ENCODE peak calls at places on chromosomes 13 and 19, in four cellular contexts. R, S, X and U are unnamed samples.

GRCh38 chr19:51493776-51494175 is 7.8 kb downstream of the SIGLEC12 start:
- DNase-seq in R (no peak), S (no peak), X (no peak), U (no peak)

GRCh38 chr13:113562866-113563265 is 21.7 kb upstream of the TFDP1 start:
- DNase-seq in R (no peak), S (no peak), X (no peak), U (no peak)

GRCh38 chr13:91533354-91533753 is 134.9 kb downstream of the GPC5 start:
- DNase-seq in R (no peak), S (no peak), X (no peak), U (no peak)

GRCh38 chr13:48401480-48401879 is 11.4 kb downstream of the LPAR6 start:
- DNase-seq in R (no peak), S (no peak), X (no peak), U (no peak)

GRCh38 chr13:30172593-30173300 is 134.6 kb downstream of the KATNAL1 start:
- DNase-seq in R (no peak), S (no peak), X (no peak), U (no peak)

GRCh38 chr19:42512130-42512636 is 16.1 kb downstream of the CEACAM1 start:
- DNase-seq in R (no peak), S (peak; percentile 41), X (no peak), U (no peak)

GRCh38 chr19:7288977-7289376 is 5.2 kb downstream of the INSR start:
- DNase-seq in R (no peak), S (no peak), X (no peak), U (no peak)

GRCh38 chr13:70668293-70668692 is 560.0 kb upstream of the KLHL1 start:
- DNase-seq in R (peak; percentile 66), S (no peak), X (no peak), U (peak; percentile 79)

GRCh38 chr19:49594157-49595005 is 3.4 kb downstream of the PRR12 start:
- DNase-seq in R (no peak), S (no peak), X (no peak), U (no peak)

GRCh38 chr19:43582495-43582894 is 6.9 kb downstream of the PINLYP start:
- DNase-seq in R (no peak), S (no peak), X (no peak), U (no peak)

GRCh38 chr13:112132142-112132541 is 65.2 kb downstream of the SOX1 start:
- DNase-seq in R (no peak), S (no peak), X (no peak), U (no peak)

GRCh38 chr13:110716235-110716505 is 2.7 kb downstream of the ING1 start:
- DNase-seq in R (no peak), S (no peak), X (no peak), U (peak; percentile 69)

GRCh38 chr13:103568314-103568713 is 502.1 kb upstream of the SLC10A2 start:
- DNase-seq in R (no peak), S (no peak), X (no peak), U (no peak)

GRCh38 chr19:40523322-40524047 is 53.2 kb upstream of the SHKBP1 start:
- DNase-seq in R (peak; percentile 90), S (peak; percentile 87), X (peak; percentile 44), U (peak; percentile 89)

GRCh38 chr13:111211789-111212516 is 96.8 kb downstream of the ARHGEF7 start:
- DNase-seq in R (peak; percentile 52), S (no peak), X (peak; percentile 33), U (peak; percentile 96)

GRCh38 chr19:336067-336614 is 8.5 kb downstream of the MIER2 start:
- DNase-seq in R (no peak), S (no peak), X (no peak), U (no peak)

GRCh38 chr19:49690656-49691242 is at the start of gene CPT1C:
- DNase-seq in R (peak; percentile 93), S (peak; percentile 94), X (peak; percentile 79), U (peak; percentile 93)

GRCh38 chr13:112587359-112587766 is 590 bp downstream of the TUBGCP3 start:
- DNase-seq in R (peak; percentile 63), S (peak; percentile 83), X (peak; percentile 86), U (peak; percentile 81)

DNA sequence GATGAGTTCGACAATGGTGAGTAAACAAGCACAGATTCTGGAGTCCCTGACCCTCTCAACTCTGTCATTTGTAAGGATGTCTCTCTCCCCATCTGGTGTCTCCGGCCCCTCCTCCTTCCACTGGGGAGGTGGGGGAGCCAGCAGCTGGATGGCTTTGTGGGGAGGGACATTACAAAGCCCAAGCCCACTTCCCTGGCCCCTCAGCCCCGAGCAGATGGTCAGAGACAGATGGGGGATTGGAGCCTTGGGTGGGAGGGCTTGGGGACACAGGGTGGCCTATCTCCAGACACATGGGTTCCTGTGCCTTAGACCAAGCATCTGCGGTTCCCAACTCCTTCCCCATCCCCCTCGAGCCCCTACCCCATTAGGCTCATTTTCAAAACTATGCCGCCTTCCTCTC is 2.5 kb downstream of the TIMM50 start:
- DNase-seq in R (no peak), S (no peak), X (no peak), U (no peak)
- H3K56ac ChIP-seq in R (no peak overlapping the region), S (no peak overlapping the region), X (no peak overlapping the region), U (no peak overlapping the region)

GRCh38 chr19:52722062-52723005 is 12.5 kb downstream of the ZNF611 start:
- DNase-seq in R (no peak), S (no peak), X (peak; percentile 93), U (no peak)

DNA sequence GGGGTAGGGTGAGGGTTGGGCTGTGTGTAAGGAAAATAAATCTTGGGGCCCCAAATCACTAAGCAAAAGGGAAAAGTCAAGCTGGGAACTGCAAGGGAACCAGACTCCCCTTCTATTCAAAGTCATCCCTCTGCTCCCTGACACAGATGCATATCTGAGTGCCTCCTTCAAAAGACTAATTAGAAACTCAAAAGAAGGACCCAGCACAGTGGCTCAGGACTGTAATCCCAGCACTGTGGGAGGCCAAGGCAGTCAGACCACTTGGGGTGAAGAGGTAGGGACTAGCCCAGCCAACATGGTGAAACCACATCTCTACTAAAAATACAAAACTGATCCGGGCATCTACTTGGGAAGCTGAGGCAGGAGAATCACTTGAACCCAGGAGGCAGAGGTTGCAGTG is 18.3 kb downstream of the ZNF611 start:
- DNase-seq in R (peak; percentile 85), S (peak; percentile 61), X (no peak), U (peak; percentile 66)
- H2BK120ac ChIP-seq in R (no peak overlapping the region), S (no peak overlapping the region), X (no peak overlapping the region), U (no peak overlapping the region)

GRCh38 chr13:49545661-49546060 is 39.7 kb downstream of the RCBTB1 start:
- DNase-seq in R (no peak), S (no peak), X (no peak), U (peak; percentile 79)

GRCh38 chr13:49553888-49554287 is 31.5 kb downstream of the RCBTB1 start:
- DNase-seq in R (no peak), S (no peak), X (no peak), U (no peak)

GRCh38 chr13:49546559-49546958 is 38.8 kb downstream of the RCBTB1 start:
- DNase-seq in R (no peak), S (no peak), X (no peak), U (no peak)

GRCh38 chr13:49551245-49551644 is 34.1 kb downstream of the RCBTB1 start:
- DNase-seq in R (no peak), S (no peak), X (no peak), U (no peak)

GRCh38 chr13:49549289-49549688 is 36.1 kb downstream of the RCBTB1 start:
- DNase-seq in R (peak; percentile 37), S (peak; percentile 54), X (no peak), U (peak; percentile 9)
- H3K56ac ChIP-seq in R (no peak overlapping the region), S (no peak overlapping the region), X (no peak overlapping the region), U (no peak overlapping the region)

GRCh38 chr19:54338521-54338920 is 441 bp downstream of the LILRA4 start:
- DNase-seq in R (no peak), S (no peak), X (no peak), U (no peak)
- H2BK120ac ChIP-seq in R (no peak overlapping the region), S (no peak overlapping the region), X (no peak overlapping the region), U (no peak overlapping the region)

GRCh38 chr13:21673592-21674270 is 2.9 kb downstream of the FGF9 start:
- DNase-seq in R (peak; percentile 71), S (peak; percentile 82), X (peak; percentile 36), U (peak; percentile 66)

GRCh38 chr13:21674271-21675009 is 3.6 kb downstream of the FGF9 start:
- DNase-seq in R (peak; percentile 40), S (peak; percentile 65), X (no peak), U (peak; percentile 53)

GRCh38 chr13:21677075-21677628 is 6.3 kb downstream of the FGF9 start:
- DNase-seq in R (no peak), S (no peak), X (no peak), U (no peak)

GRCh38 chr13:21676611-21677021 is 5.7 kb downstream of the FGF9 start:
- DNase-seq in R (peak; percentile 73), S (peak; percentile 71), X (no peak), U (peak; percentile 73)

GRCh38 chr13:21675095-21676007 is 4.5 kb downstream of the FGF9 start:
- DNase-seq in R (peak; percentile 38), S (peak; percentile 68), X (no peak), U (peak; percentile 37)
- H3K56ac ChIP-seq in R (no peak overlapping the region), S (no peak overlapping the region), X (no peak overlapping the region), U (peak overlapping the region; percentile 65)

DNA sequence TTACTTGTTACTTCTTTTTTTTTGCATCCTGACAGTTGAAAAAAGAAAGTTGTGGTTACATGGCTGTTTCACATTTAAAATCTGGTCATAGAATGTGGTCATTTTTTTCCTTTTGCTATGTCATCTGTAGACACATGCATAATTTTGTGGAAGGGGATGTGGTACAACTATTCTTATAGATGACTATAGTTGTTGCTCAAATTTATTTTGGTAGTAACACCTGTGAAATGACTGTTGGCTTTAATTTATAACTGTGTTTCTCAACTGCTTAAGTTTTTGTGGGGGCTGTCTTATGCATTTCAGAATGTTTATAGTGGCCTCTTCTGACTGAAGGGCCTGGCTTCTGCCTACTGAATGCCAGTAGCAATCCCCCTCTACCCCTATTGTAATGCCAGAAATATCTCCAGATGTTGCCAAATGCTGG is 130.5 kb downstream of the PAN3 start:
- DNase-seq in R (no peak), S (no peak), X (no peak), U (no peak)
- H2BK120ac ChIP-seq in R (no peak overlapping the region), S (no peak overlapping the region), X (no peak overlapping the region), U (no peak overlapping the region)

GRCh38 chr13:84137292-84137691 is 255.0 kb upstream of the SLITRK1 start:
- DNase-seq in R (no peak), S (no peak), X (no peak), U (no peak)
- H3K56ac ChIP-seq in R (no peak overlapping the region), S (no peak overlapping the region), X (no peak overlapping the region), U (no peak overlapping the region)

DNA sequence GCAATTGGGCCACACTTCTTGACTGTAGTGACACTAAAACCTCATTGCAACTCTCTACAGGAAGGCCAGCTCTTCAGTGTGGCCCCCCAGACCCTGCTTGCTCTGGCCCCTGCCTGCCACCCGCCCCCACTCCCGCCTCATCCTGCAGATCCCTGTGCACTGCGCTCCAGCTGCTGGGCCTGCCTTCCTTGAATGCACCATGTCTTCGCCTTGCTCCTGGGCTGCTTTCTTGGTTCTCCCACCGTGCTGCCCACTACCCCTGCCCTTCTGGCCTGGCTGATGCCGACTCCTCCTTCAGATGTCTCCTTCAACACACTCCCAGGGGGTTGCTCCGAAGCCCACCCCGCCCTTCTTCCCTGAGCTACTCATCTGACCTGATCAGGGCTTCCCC is 98.2 kb downstream of the SIPA1L3 start:
- DNase-seq in R (no peak), S (no peak), X (no peak), U (no peak)
- H2BK120ac ChIP-seq in R (no peak overlapping the region), S (no peak overlapping the region), X (peak overlapping the region; percentile 94), U (no peak overlapping the region)

GRCh38 chr19:19154768-19155494 is 15.1 kb downstream of the MEF2B start:
- DNase-seq in R (no peak), S (no peak), X (no peak), U (no peak)
- H3K56ac ChIP-seq in R (no peak overlapping the region), S (no peak overlapping the region), X (no peak overlapping the region), U (no peak overlapping the region)